ENCODE peak calls at places on chromosome 21, in eight cellular contexts. U, K, E, S, J, P, X and T are unnamed samples.

GRCh38 chr21:41503331-41503730 is 4.6 kb downstream of the TMPRSS2 start:
- DNase-seq in E (no peak), U (no peak), J (no peak), X (no peak), K (no peak), S (no peak), P (no peak), T (no peak)

GRCh38 chr21:27505516-27505915 is 538.6 kb upstream of the ADAMTS5 start:
- DNase-seq in E (no peak), K (no peak), P (no peak), J (no peak), S (no peak), X (no peak), U (no peak), T (no peak)

GRCh38 chr21:31874817-31875216 is 2.0 kb downstream of the HUNK start:
- DNase-seq in K (no peak), X (no peak), P (no peak), S (no peak), E (no peak), J (no peak), U (no peak), T (no peak)

GRCh38 chr21:15066231-15066577 is 1.4 kb upstream of the NRIP1 start:
- DNase-seq in J (no peak), X (no peak), E (no peak), U (no peak), P (no peak), K (no peak), S (no peak), T (no peak)

GRCh38 chr21:18917602-18918001 is 514.0 kb upstream of the TMPRSS15 start:
- DNase-seq in E (no peak), K (no peak), X (no peak), U (no peak), S (no peak), J (no peak), P (no peak), T (no peak)

GRCh38 chr21:34795152-34796141 is 126.7 kb downstream of the CLIC6 start:
- DNase-seq in E (no peak), S (no peak), P (no peak), K (no peak), U (no peak), J (no peak), X (no peak), T (no peak)

GRCh38 chr21:15809818-15810217 is 80.0 kb downstream of the USP25 start:
- DNase-seq in S (no peak), J (no peak), X (no peak), K (no peak), E (no peak), U (no peak), P (no peak), T (no peak)

GRCh38 chr21:40901690-40902089 is 54.7 kb upstream of the DSCAM start:
- DNase-seq in X (no peak), U (no peak), K (peak), E (no peak), S (no peak), P (no peak), J (peak), T (no peak)

GRCh38 chr21:42614391-42614790 is 39.0 kb upstream of the PDE9A start:
- DNase-seq in U (no peak), S (no peak), P (no peak), E (peak), K (no peak), J (no peak), X (no peak), T (no peak)